ENCODE peak calls at places on chromosome 19, in seven cellular contexts. G is pancreas, Q is thoracic aorta, N is testis, H is endodermal cell, B is GM23338, M is neuronal stem cell. V is an unnamed sample.

GRCh38 chr19:19570561-19570960 is 32.5 kb downstream of the CILP2 start:
- DNase-seq in N (no peak), B (no peak), Q (no peak), H (no peak), M (no peak), G (no peak), V (no peak)

GRCh38 chr19:32255566-32256295 is 89.7 kb upstream of the ZNF507 start:
- DNase-seq in B (no peak), G (no peak), H (no peak), N (no peak), M (no peak), Q (no peak), V (no peak)

GRCh38 chr19:36136975-36137686 is 2.7 kb upstream of the CAPNS1 start:
- DNase-seq in M (no peak), H (no peak), N (no peak), B (no peak), Q (peak; percentile 61), G (peak; percentile 87), V (peak; percentile 94)

GRCh38 chr19:28793391-28794168 is 419.4 kb downstream of the UQCRFS1 start:
- DNase-seq in B (peak; percentile 68), M (peak; percentile 6), G (peak; percentile 18), Q (no peak), H (peak; percentile 81), N (peak; percentile 48), V (no peak)

GRCh38 chr19:3381701-3382372 is 15.5 kb downstream of the NFIC start:
- DNase-seq in Q (no peak), B (no peak), G (no peak), H (peak; percentile 38), M (no peak), N (peak; percentile 75), V (peak; percentile 80)

GRCh38 chr19:3844596-3844995 is 24.2 kb downstream of the ZFR2 start:
- DNase-seq in H (no peak), B (no peak), Q (no peak), G (no peak), N (no peak), M (no peak), V (no peak)

GRCh38 chr19:9531933-9532332 is 6.5 kb downstream of the ZNF426 start:
- DNase-seq in M (no peak), G (no peak), H (no peak), Q (no peak), B (no peak), N (no peak), V (no peak)

GRCh38 chr19:35204799-35205732 is 23.5 kb downstream of the FAM187B start:
- DNase-seq in H (peak; percentile 58), Q (no peak), B (peak; percentile 64), G (no peak), N (no peak), M (no peak), V (no peak)

GRCh38 chr19:33159149-33159548 is 27.2 kb downstream of the WDR88 start:
- DNase-seq in H (peak; percentile 5), B (no peak), N (no peak), G (no peak), Q (no peak), M (no peak), V (no peak)

GRCh38 chr19:5001547-5002131 is 32.7 kb downstream of the KDM4B start:
- DNase-seq in H (peak; percentile 81), N (no peak), B (peak; percentile 75), M (no peak), Q (no peak), G (no peak), V (peak; percentile 41)

GRCh38 chr19:50794778-50795664 is 4.8 kb downstream of the ACP4 start:
- DNase-seq in N (no peak), Q (no peak), B (peak; percentile 67), H (peak; percentile 84), M (no peak), G (peak; percentile 41), V (no peak)

GRCh38 chr19:2426661-2427322 is 594 bp downstream of the TIMM13 start:
- DNase-seq in M (peak; percentile 63), Q (no peak), B (peak; percentile 58), G (peak; percentile 57), H (peak; percentile 85), N (peak; percentile 60), V (no peak)

GRCh38 chr19:55640043-55640576 is 692 bp upstream of the ZNF580 start:
- DNase-seq in G (peak; percentile 65), Q (no peak), B (peak; percentile 75), H (peak; percentile 87), M (no peak), N (peak; percentile 61), V (peak; percentile 80)

GRCh38 chr19:8397291-8397690 is 7.1 kb downstream of the RAB11B start:
- DNase-seq in H (no peak), M (no peak), N (no peak), Q (no peak), B (no peak), G (no peak), V (no peak)

GRCh38 chr19:8397746-8398721 is 7.9 kb downstream of the RAB11B start:
- DNase-seq in G (no peak), N (no peak), B (no peak), Q (no peak), M (no peak), H (no peak), V (no peak)

GRCh38 chr19:8396563-8397203 is 6.5 kb downstream of the RAB11B start:
- DNase-seq in G (peak; percentile 64), H (peak; percentile 92), B (peak; percentile 86), N (peak; percentile 68), Q (no peak), M (no peak), V (peak; percentile 71)

GRCh38 chr19:8395621-8396082 is 5.5 kb downstream of the RAB11B start:
- DNase-seq in B (no peak), M (no peak), H (no peak), N (no peak), Q (no peak), G (no peak), V (no peak)

DNA sequence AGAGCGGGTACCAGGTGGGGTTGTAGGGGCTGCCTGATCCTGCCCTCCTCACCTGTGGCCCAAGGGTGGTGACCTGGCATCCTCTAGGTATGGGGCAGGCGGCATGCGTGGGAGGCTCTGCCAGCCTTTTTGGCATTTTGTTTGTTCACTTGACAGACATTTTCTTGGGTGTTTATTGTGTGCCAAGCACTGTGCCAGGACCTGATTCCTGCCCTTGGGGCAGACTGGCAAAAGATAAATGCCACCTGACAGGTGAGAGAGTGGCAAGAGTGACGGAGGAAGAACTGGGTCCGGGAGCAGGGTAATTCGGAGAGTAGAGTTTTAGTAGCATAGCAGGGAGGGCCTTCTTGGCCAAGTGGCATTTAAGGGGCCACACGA is 6.0 kb downstream of the RAB11B start:
- DNase-seq in H (no peak), B (no peak), Q (no peak), G (no peak), N (no peak), M (no peak), V (no peak)
- H3K4me1 ChIP-seq in H (peaks cover 9% of the 10 kb centered on the region), B (peaks cover 8% of the 10 kb centered on the region), Q (peaks cover 62% of the 10 kb centered on the region), G (peaks cover 40% of the 10 kb centered on the region), N (peaks cover 57% of the 10 kb centered on the region), M (peaks cover 5% of the 10 kb centered on the region), V (peaks cover 60% of the 10 kb centered on the region)

DNA sequence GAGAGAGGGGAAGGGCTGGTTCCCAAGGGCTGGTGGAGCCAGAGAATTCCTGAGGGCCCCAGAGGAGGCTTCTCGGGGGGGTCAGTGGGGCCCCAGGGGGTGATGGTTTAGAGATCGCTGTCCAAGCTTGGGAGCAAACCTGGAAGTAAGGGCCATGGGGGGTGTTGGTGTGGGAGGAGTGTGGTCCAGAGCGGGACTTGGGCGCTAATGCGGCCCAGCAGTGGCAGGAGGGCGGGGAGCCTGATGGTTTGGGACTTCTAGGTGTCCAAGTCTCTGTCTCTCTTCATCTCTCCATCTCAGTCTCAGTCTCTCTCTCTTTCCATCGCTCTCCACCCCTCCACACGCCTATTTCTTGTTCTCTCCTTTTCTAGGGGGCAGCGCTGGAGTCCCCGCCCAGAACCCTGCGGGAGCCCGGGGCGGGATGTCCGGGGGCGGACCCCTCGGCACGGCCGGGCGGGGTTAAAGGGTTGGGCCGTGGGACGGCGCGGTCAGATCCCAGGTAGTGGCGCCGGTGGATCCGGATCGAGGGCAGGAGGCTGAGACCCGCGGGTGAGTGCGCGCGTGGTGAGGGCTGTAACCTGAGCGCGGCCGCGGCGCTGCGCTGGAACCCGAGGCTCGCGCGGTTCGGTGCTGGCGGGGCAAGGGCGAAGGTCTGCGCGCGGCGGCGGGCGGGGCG is at the start of gene CYP4F22:
- DNase-seq in G (no peak), Q (no peak), B (peak; percentile 27), M (no peak), H (peak; percentile 68), N (no peak), V (no peak)
- H3K4me3 ChIP-seq in G (no peak within 1 kb of the TSS), Q (peak within 1 kb of the TSS; percentile 56), B (peak within 1 kb of the TSS; percentile 49), M (no peak within 1 kb of the TSS), H (no peak within 1 kb of the TSS), N (peak within 1 kb of the TSS; percentile 45), V (no peak within 1 kb of the TSS)

DNA sequence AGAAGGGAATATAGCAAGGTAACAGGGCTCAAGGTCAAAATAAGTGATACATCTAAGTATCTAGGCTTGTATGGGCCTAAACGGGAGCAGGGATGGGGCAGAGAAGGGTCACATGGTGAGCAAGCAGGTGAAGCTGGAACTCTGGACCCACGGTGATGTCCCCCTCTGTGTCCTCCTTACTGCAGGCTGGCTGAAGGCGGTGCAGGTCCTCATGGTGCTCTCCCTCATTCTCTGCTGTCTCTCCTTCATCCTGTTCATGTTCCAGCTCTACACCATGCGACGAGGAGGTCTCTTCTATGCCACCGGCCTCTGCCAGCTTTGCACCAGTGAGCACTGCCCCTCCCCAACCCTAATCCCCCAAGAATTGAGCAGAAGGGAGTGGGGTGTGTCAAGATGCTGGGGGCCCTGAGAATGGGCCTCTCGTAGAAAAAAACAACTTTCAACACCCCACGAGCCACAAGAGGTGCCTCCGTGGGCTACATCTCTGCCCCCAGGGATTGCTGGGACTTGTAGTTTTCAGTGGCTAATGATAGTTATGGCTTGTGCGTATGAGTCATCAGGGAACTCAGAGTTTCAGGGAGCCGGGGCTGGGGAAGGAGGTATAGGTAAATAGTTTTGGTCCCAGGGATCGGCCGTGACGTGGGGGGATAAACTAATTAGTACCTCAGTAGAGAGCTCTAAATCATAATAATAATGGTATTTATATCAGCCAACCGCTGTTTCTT is 4.0 kb downstream of the EMP3 start:
- DNase-seq in N (no peak), H (peak; percentile 74), Q (no peak), G (peak; percentile 36), B (peak; percentile 85), M (no peak), V (no peak)
- H3K4me1 ChIP-seq in N (peaks cover 15% of the 10 kb centered on the region), H (peaks cover 4% of the 10 kb centered on the region), Q (peaks cover 50% of the 10 kb centered on the region), G (peaks cover 8% of the 10 kb centered on the region), B (peaks cover 28% of the 10 kb centered on the region), M (peaks cover 12% of the 10 kb centered on the region), V (peaks cover 25% of the 10 kb centered on the region)

GRCh38 chr19:52171321-52172169 is at the start of gene ZNF836:
- DNase-seq in Q (peak; percentile 60), N (peak; percentile 94), G (peak; percentile 89), H (peak; percentile 96), M (peak; percentile 67), B (peak; percentile 96), V (peak; percentile 94)

GRCh38 chr19:52172347-52172746 is 926 bp upstream of the ZNF836 start:
- DNase-seq in Q (no peak), M (no peak), N (no peak), G (no peak), B (no peak), H (no peak), V (no peak)

GRCh38 chr19:52170863-52171320 is 529 bp downstream of the ZNF836 start:
- DNase-seq in G (peak; percentile 29), H (peak; percentile 72), Q (no peak), B (peak; percentile 55), M (no peak), N (peak; percentile 24), V (peak; percentile 16)

DNA sequence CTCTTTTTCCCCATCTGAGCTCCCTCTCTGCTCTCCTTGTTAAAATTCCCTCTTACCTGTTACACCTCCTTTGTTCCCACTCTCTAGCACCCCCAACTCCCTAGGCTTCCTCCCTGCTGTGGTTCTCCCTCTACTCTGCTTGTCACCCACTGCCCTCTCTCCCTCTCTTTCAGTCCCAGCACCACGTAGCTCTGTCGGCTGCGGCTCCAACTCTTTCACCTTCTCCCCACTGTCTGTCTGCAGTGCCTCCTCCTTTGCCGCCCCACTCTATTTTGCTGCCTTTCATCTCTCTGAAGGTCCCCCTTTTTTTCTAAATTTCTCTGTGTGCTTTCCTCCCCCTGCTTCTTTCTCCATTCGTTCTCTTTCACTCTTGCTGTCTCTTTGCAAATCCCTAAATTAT is 1.1 kb downstream of the ZNF836 start:
- DNase-seq in Q (no peak), M (no peak), B (peak; percentile 20), H (peak; percentile 57), G (no peak), N (no peak), V (peak; percentile 45)
- H3K4me3 ChIP-seq in Q (peak overlapping the region; percentile 84), M (peak overlapping the region; percentile 51), B (peak overlapping the region; percentile 98), H (peak overlapping the region; percentile 100), G (peak overlapping the region; percentile 76), N (peak overlapping the region; percentile 82), V (peak overlapping the region; percentile 89)